ENCODE peak calls at places on chromosomes 5 and 9, in five cellular contexts. One of them, this sample, is unnamed.

GRCh38 chr5:124885490-124885889 is 139.1 kb upstream of the ZNF608 start:
- DNase-seq in activated CD8-positive, alpha-beta memory T cell treated with anti-CD3 and anti-CD28 coated beads for 48 hours: no peak
- DNase-seq in stimulated activated CD4-positive, alpha-beta T cell treated with anti-CD3 and anti-CD28 coated beads, Interleukin-4, amount 100 ng/mL, for 4 hours: no peak
- DNase-seq in amniotic stem cell: no peak
- DNase-seq in SK-MEL-5: no peak
- DNase-seq in this sample: no peak

GRCh38 chr9:69469136-69469535 is 144.1 kb downstream of the ENTREP1 start:
- DNase-seq in stimulated activated CD4-positive, alpha-beta T cell treated with anti-CD3 and anti-CD28 coated beads, Interleukin-4, amount 100 ng/mL, for 4 hours: no peak
- DNase-seq in amniotic stem cell: no peak
- DNase-seq in activated CD8-positive, alpha-beta memory T cell treated with anti-CD3 and anti-CD28 coated beads for 48 hours: no peak
- DNase-seq in SK-MEL-5: no peak
- DNase-seq in this sample: no peak

GRCh38 chr5:130710596-130710995 is 454.5 kb downstream of the HINT1 start:
- DNase-seq in amniotic stem cell: no peak
- DNase-seq in SK-MEL-5: no peak
- DNase-seq in stimulated activated CD4-positive, alpha-beta T cell treated with anti-CD3 and anti-CD28 coated beads, Interleukin-4, amount 100 ng/mL, for 4 hours: no peak
- DNase-seq in activated CD8-positive, alpha-beta memory T cell treated with anti-CD3 and anti-CD28 coated beads for 48 hours: no peak
- DNase-seq in this sample: no peak

GRCh38 chr5:176559683-176560082 is 10.5 kb downstream of the CDHR2 start:
- DNase-seq in stimulated activated CD4-positive, alpha-beta T cell treated with anti-CD3 and anti-CD28 coated beads, Interleukin-4, amount 100 ng/mL, for 4 hours: no peak
- DNase-seq in activated CD8-positive, alpha-beta memory T cell treated with anti-CD3 and anti-CD28 coated beads for 48 hours: no peak
- DNase-seq in amniotic stem cell: no peak
- DNase-seq in SK-MEL-5: peak
- DNase-seq in this sample: no peak

GRCh38 chr5:6436715-6437340 is 11.8 kb upstream of the UBE2QL1 start:
- DNase-seq in amniotic stem cell: no peak
- DNase-seq in SK-MEL-5: no peak
- DNase-seq in stimulated activated CD4-positive, alpha-beta T cell treated with anti-CD3 and anti-CD28 coated beads, Interleukin-4, amount 100 ng/mL, for 4 hours: no peak
- DNase-seq in activated CD8-positive, alpha-beta memory T cell treated with anti-CD3 and anti-CD28 coated beads for 48 hours: no peak
- DNase-seq in this sample: no peak

GRCh38 chr9:36543916-36544315 is 28.8 kb upstream of the MELK start:
- DNase-seq in SK-MEL-5: no peak
- DNase-seq in amniotic stem cell: no peak
- DNase-seq in stimulated activated CD4-positive, alpha-beta T cell treated with anti-CD3 and anti-CD28 coated beads, Interleukin-4, amount 100 ng/mL, for 4 hours: no peak
- DNase-seq in activated CD8-positive, alpha-beta memory T cell treated with anti-CD3 and anti-CD28 coated beads for 48 hours: no peak
- DNase-seq in this sample: no peak

GRCh38 chr5:73938280-73938937 is 312.4 kb downstream of the ARHGEF28 start:
- DNase-seq in stimulated activated CD4-positive, alpha-beta T cell treated with anti-CD3 and anti-CD28 coated beads, Interleukin-4, amount 100 ng/mL, for 4 hours: no peak
- DNase-seq in SK-MEL-5: peak
- DNase-seq in amniotic stem cell: peak
- DNase-seq in activated CD8-positive, alpha-beta memory T cell treated with anti-CD3 and anti-CD28 coated beads for 48 hours: no peak
- DNase-seq in this sample: no peak

GRCh38 chr9:70971698-70972097 is 149.7 kb downstream of the TRPM3 start:
- DNase-seq in stimulated activated CD4-positive, alpha-beta T cell treated with anti-CD3 and anti-CD28 coated beads, Interleukin-4, amount 100 ng/mL, for 4 hours: no peak
- DNase-seq in amniotic stem cell: no peak
- DNase-seq in activated CD8-positive, alpha-beta memory T cell treated with anti-CD3 and anti-CD28 coated beads for 48 hours: no peak
- DNase-seq in SK-MEL-5: no peak
- DNase-seq in this sample: no peak

GRCh38 chr9:93267681-93268505 is 84.0 kb downstream of the WNK2 start:
- DNase-seq in stimulated activated CD4-positive, alpha-beta T cell treated with anti-CD3 and anti-CD28 coated beads, Interleukin-4, amount 100 ng/mL, for 4 hours: no peak
- DNase-seq in activated CD8-positive, alpha-beta memory T cell treated with anti-CD3 and anti-CD28 coated beads for 48 hours: no peak
- DNase-seq in amniotic stem cell: no peak
- DNase-seq in SK-MEL-5: no peak
- DNase-seq in this sample: peak

GRCh38 chr9:92293075-92293354 is 482 bp downstream of the IARS1 start:
- DNase-seq in stimulated activated CD4-positive, alpha-beta T cell treated with anti-CD3 and anti-CD28 coated beads, Interleukin-4, amount 100 ng/mL, for 4 hours: no peak
- DNase-seq in amniotic stem cell: no peak
- DNase-seq in activated CD8-positive, alpha-beta memory T cell treated with anti-CD3 and anti-CD28 coated beads for 48 hours: no peak
- DNase-seq in SK-MEL-5: no peak
- DNase-seq in this sample: no peak

GRCh38 chr9:77897292-77897691 is 134.3 kb downstream of the GNAQ start:
- DNase-seq in SK-MEL-5: no peak
- DNase-seq in activated CD8-positive, alpha-beta memory T cell treated with anti-CD3 and anti-CD28 coated beads for 48 hours: no peak
- DNase-seq in amniotic stem cell: no peak
- DNase-seq in stimulated activated CD4-positive, alpha-beta T cell treated with anti-CD3 and anti-CD28 coated beads, Interleukin-4, amount 100 ng/mL, for 4 hours: no peak
- DNase-seq in this sample: no peak

GRCh38 chr5:66354407-66354806 is 210.3 kb downstream of the SREK1 start:
- DNase-seq in amniotic stem cell: no peak
- DNase-seq in stimulated activated CD4-positive, alpha-beta T cell treated with anti-CD3 and anti-CD28 coated beads, Interleukin-4, amount 100 ng/mL, for 4 hours: no peak
- DNase-seq in activated CD8-positive, alpha-beta memory T cell treated with anti-CD3 and anti-CD28 coated beads for 48 hours: no peak
- DNase-seq in SK-MEL-5: no peak
- DNase-seq in this sample: no peak

This sample was measured in activated B cell treated with CpG ODN at 0.5 μM for 24 hours.